ENCODE peak calls at places on chromosomes 1 and 21, in four cellular contexts. Z is PC-3, U is K562, J is cardiac muscle cell. Y is an unnamed sample.

GRCh38 chr1:94980049-94980908 is 53.4 kb upstream of the CNN3 start:
- DNase-seq in Z (no peak), U (no peak), J (no peak), Y (no peak)

GRCh38 chr1:15173863-15174614 is 20.5 kb downstream of the TMEM51 start:
- DNase-seq in Z (no peak), U (no peak), J (no peak), Y (no peak)

GRCh38 chr1:207868252-207868768 is 42.6 kb downstream of the CD34 start:
- DNase-seq in Z (peak), U (peak), J (no peak), Y (no peak)

GRCh38 chr21:27532081-27532480 is 565.2 kb upstream of the ADAMTS5 start:
- DNase-seq in Z (peak), U (no peak), J (no peak), Y (no peak)

GRCh38 chr1:66624412-66625060 is 90.6 kb downstream of the SGIP1 start:
- DNase-seq in Z (peak), U (no peak), J (no peak), Y (no peak)

GRCh38 chr1:109768335-109768650 is 4.6 kb upstream of the EPS8L3 start:
- DNase-seq in Z (no peak), U (no peak), J (no peak), Y (no peak)

GRCh38 chr1:226002667-226003501 is 3.7 kb upstream of the SDE2 start:
- DNase-seq in Z (no peak), U (peak), J (peak), Y (peak)

GRCh38 chr1:88276158-88276557 is 407.9 kb upstream of the PKN2 start:
- DNase-seq in Z (peak), U (no peak), J (no peak), Y (no peak)

GRCh38 chr1:24051206-24051945 is 60.6 kb downstream of the MYOM3 start:
- DNase-seq in Z (no peak), U (no peak), J (no peak), Y (no peak)

GRCh38 chr21:28833181-28833580 is 159.5 kb downstream of the LTN1 start:
- DNase-seq in Z (peak), U (no peak), J (no peak), Y (no peak)

GRCh38 chr1:240965581-240966091 is 353.7 kb upstream of the GREM2 start:
- DNase-seq in Z (peak), U (no peak), J (peak), Y (no peak)

GRCh38 chr1:203286161-203286984 is 18.9 kb upstream of the BTG2 start:
- DNase-seq in Z (no peak), U (no peak), J (peak), Y (no peak)

GRCh38 chr1:230095938-230096337 is 28.9 kb downstream of the GALNT2 start:
- DNase-seq in Z (no peak), U (no peak), J (no peak), Y (no peak)

GRCh38 chr1:221166559-221167318 is 287.5 kb downstream of the HLX start:
- DNase-seq in Z (no peak), U (no peak), J (no peak), Y (no peak)

GRCh38 chr1:43711524-43712386 is 4.4 kb downstream of the ST3GAL3 start:
- DNase-seq in Z (peak), U (no peak), J (no peak), Y (no peak)

GRCh38 chr1:32474954-32475353 is 10.1 kb downstream of the ZBTB8B start:
- DNase-seq in Z (no peak), U (no peak), J (no peak), Y (no peak)

GRCh38 chr1:205440476-205441317 is 15.1 kb downstream of the BLACAT1 start:
- DNase-seq in Z (peak), U (peak), J (peak), Y (peak)

GRCh38 chr1:226979115-226979516 is 39.0 kb downstream of the COQ8A start:
- DNase-seq in Z (no peak), U (no peak), J (no peak), Y (no peak)

GRCh38 chr1:7642781-7643180 is 128.3 kb upstream of the VAMP3 start:
- DNase-seq in Z (no peak), U (no peak), J (no peak), Y (no peak)

GRCh38 chr1:211885746-211886522 is 55.4 kb upstream of the LPGAT1 start:
- DNase-seq in Z (no peak), U (no peak), J (no peak), Y (no peak)

GRCh38 chr1:162159515-162159914 is 90.0 kb downstream of the NOS1AP start:
- DNase-seq in Z (peak), U (no peak), J (no peak), Y (no peak)

GRCh38 chr21:27244356-27244755 is 277.5 kb upstream of the ADAMTS5 start:
- DNase-seq in Z (no peak), U (no peak), J (no peak), Y (no peak)

GRCh38 chr21:46118871-46119564 is 21.1 kb downstream of the COL6A2 start:
- DNase-seq in Z (no peak), U (no peak), J (no peak), Y (peak)

GRCh38 chr1:172002725-172003345 is 161.5 kb downstream of the DNM3 start:
- DNase-seq in Z (peak), U (peak), J (peak), Y (peak)

GRCh38 chr1:204151562-204152309 is at the start of gene ETNK2:
- DNase-seq in Z (peak), U (peak), J (peak), Y (peak)

GRCh38 chr1:201251851-201252430 is 31.4 kb upstream of the PKP1 start:
- DNase-seq in Z (no peak), U (no peak), J (no peak), Y (no peak)

GRCh38 chr1:109802136-109802900 is 38.6 kb upstream of the EPS8L3 start:
- DNase-seq in Z (no peak), U (no peak), J (no peak), Y (no peak)

GRCh38 chr1:187655163-187655562 is 826.4 kb downstream of the PLA2G4A start:
- DNase-seq in Z (peak), U (no peak), J (no peak), Y (no peak)

DNA sequence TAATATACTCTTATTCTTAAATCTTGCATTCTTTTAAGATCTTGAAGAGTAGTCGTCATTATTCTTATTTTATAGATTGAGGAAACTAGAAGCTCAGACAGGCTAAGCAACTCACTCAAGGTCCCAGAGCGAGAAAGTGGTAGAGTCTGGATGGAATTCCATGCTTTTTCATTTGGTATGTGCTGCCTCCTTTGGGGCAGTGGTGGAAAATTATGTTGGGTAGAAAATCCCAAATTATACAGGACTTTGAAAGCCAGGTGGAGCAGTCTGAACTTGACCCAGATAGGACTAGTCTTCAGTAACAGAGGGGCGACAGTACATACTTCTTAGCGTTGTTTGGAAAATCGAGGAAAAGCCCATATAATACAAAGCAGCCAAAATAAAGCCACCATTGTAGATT is 205.6 kb downstream of the ATG4C start:
- DNase-seq in Z (peak), U (peak), J (no peak), Y (peak)
- TF ChIP-seq CTCF in Z (peak), U (peak), J (no peak), Y (peak)

DNA sequence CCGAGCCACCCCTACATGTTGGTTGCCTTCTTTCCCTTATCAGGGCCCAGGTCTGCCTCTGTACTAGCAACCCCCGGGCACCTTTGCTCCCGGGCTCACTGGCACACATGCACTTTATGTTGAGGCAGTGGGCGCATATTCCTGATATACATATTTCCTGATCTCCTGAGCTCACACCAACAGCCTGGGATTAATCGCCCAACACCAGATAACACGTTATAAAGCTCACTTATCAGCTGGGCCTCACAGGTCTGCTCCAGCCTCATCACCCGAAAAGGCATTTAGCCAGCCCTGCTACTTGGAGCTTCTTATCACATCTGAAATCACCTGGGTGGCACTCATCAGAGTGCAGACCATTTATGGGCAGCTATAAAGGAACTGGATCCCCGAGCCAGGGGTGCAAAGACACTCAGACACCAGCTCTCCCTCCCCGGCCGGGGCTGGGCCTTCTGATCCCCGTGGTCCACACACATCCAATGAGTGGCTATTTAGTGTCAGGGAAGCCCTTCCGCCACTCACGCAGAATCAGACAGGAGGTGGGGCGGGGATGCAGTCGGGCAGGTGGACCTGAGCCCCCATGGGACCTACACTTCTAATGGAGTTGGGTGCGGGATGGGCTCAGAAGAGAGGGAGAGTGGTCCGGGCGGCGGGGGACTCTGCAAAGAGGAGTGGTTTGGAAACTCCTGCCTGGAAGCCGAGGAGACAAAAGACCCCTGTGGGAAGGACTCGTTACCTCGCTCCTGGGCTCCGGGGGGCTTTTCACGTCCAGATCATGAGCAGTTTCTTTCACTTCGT is 21.6 kb downstream of the RIPK4 start:
- DNase-seq in Z (no peak), U (no peak), J (no peak), Y (no peak)
- TF ChIP-seq CTCF in Z (no peak), U (no peak), J (no peak), Y (no peak)

GRCh38 chr1:39173995-39174380 is 30.5 kb upstream of the MACF1 start:
- DNase-seq in Z (no peak), U (no peak), J (no peak), Y (no peak)

GRCh38 chr1:39177641-39178040 is 26.9 kb upstream of the MACF1 start:
- DNase-seq in Z (no peak), U (no peak), J (no peak), Y (no peak)

GRCh38 chr1:39170731-39171375 is 33.6 kb upstream of the MACF1 start:
- DNase-seq in Z (no peak), U (peak), J (peak), Y (no peak)

GRCh38 chr1:39174400-39175081 is 30.0 kb upstream of the MACF1 start:
- DNase-seq in Z (no peak), U (no peak), J (no peak), Y (no peak)

GRCh38 chr1:39173119-39173994 is 31.1 kb upstream of the MACF1 start:
- DNase-seq in Z (no peak), U (no peak), J (no peak), Y (no peak)
- TF ChIP-seq CTCF in Z (no peak), U (peak), J (no peak), Y (no peak)

GRCh38 chr1:99475991-99476532 is 169.9 kb upstream of the PALMD start:
- DNase-seq in Z (no peak), U (no peak), J (no peak), Y (no peak)
- TF ChIP-seq CTCF in Z (no peak), U (no peak), J (no peak), Y (no peak)